ENCODE peak calls at places on chromosomes 16 and 17, in four cellular contexts. Q is esophagus squamous epithelium, I is fibroblast of lung, D is lower lobe of right lung. W is an unnamed sample.

GRCh38 chr17:6046431-6046830 is 23.7 kb upstream of the WSCD1 start:
- DNase-seq in Q (no peak), D (no peak), I (no peak), W (no peak)

GRCh38 chr16:28538733-28539596 is at the start of gene NUPR1:
- DNase-seq in D (peak; percentile 89), I (peak; percentile 99), Q (peak; percentile 34), W (peak; percentile 93)

GRCh38 chr16:70711211-70711978 is 25.5 kb upstream of the MTSS2 start:
- DNase-seq in Q (no peak), I (no peak), D (no peak), W (no peak)

GRCh38 chr17:42512733-42513251 is 23.2 kb upstream of the NAGLU start:
- DNase-seq in I (peak; percentile 66), Q (no peak), D (no peak), W (no peak)

GRCh38 chr17:81221371-81221841 is 1.4 kb downstream of the CEP131 start:
- DNase-seq in D (no peak), I (no peak), Q (no peak), W (peak; percentile 54)

GRCh38 chr16:12509121-12509520 is 294.6 kb downstream of the CPPED1 start:
- DNase-seq in I (no peak), D (no peak), Q (no peak), W (no peak)

GRCh38 chr16:88424536-88425230 is 28.4 kb upstream of the ZFPM1 start:
- DNase-seq in I (peak; percentile 21), D (no peak), Q (no peak), W (no peak)

GRCh38 chr17:81294512-81295030 is 536 bp downstream of the SLC38A10 start:
- DNase-seq in D (peak; percentile 67), Q (no peak), I (no peak), W (no peak)

GRCh38 chr16:90019543-90020259 is 445 bp upstream of the DBNDD1 start:
- DNase-seq in D (peak; percentile 62), I (peak; percentile 53), Q (no peak), W (peak; percentile 45)

GRCh38 chr16:49640606-49641005 is 215.3 kb downstream of the ZNF423 start:
- DNase-seq in D (no peak), Q (no peak), I (no peak), W (peak; percentile 58)

GRCh38 chr16:27232061-27232841 is 28.9 kb downstream of the KDM8 start:
- DNase-seq in Q (no peak), D (peak; percentile 50), I (no peak), W (no peak)

GRCh38 chr16:48011466-48011865 is 144.3 kb downstream of the ABCC12 start:
- DNase-seq in D (no peak), Q (no peak), I (no peak), W (no peak)

GRCh38 chr17:81115749-81116464 is 49.4 kb upstream of the PVALEF start:
- DNase-seq in Q (no peak), D (no peak), I (no peak), W (no peak)

GRCh38 chr16:28317040-28317880 is 24.9 kb downstream of the SBK1 start:
- DNase-seq in Q (no peak), I (peak; percentile 37), D (peak; percentile 72), W (peak; percentile 68)

GRCh38 chr16:5903797-5904196 is 806.2 kb upstream of the EEF2KMT start:
- DNase-seq in I (no peak), Q (no peak), D (no peak), W (no peak)

GRCh38 chr17:80931421-80932265 is 60.0 kb upstream of the CHMP6 start:
- DNase-seq in Q (no peak), D (no peak), I (peak; percentile 85), W (no peak)

GRCh38 chr16:55703003-55704001 is 47.5 kb downstream of the SLC6A2 start:
- DNase-seq in D (no peak), Q (no peak), I (peak; percentile 80), W (no peak)

GRCh38 chr17:57211543-57211942 is 44.8 kb upstream of the MSI2 start:
- DNase-seq in Q (no peak), I (peak; percentile 18), D (no peak), W (no peak)

GRCh38 chr16:88856122-88856827 is 472 bp downstream of the GALNS start:
- DNase-seq in I (no peak), Q (no peak), D (peak; percentile 65), W (peak; percentile 73)

GRCh38 chr16:77290451-77291110 is 91.4 kb downstream of the SYCE1L start:
- DNase-seq in Q (no peak), I (peak; percentile 69), D (no peak), W (no peak)

GRCh38 chr16:30736995-30737793 is 11.0 kb upstream of the PHKG2 start:
- DNase-seq in Q (no peak), I (no peak), D (no peak), W (no peak)

GRCh38 chr16:70495425-70496182 is 27.8 kb downstream of the COG4 start:
- DNase-seq in Q (no peak), I (no peak), D (no peak), W (no peak)

GRCh38 chr17:17191346-17191792 is 14.8 kb downstream of the PLD6 start:
- DNase-seq in Q (no peak), D (no peak), I (peak; percentile 50), W (peak; percentile 56)

GRCh38 chr17:32283745-32284207 is 18.1 kb downstream of the RHBDL3 start:
- DNase-seq in D (no peak), I (no peak), Q (no peak), W (no peak)

GRCh38 chr17:11645426-11645825 is 47.2 kb downstream of the DNAH9 start:
- DNase-seq in Q (no peak), D (no peak), I (no peak), W (no peak)

GRCh38 chr16:57711-58110 is 4.1 kb downstream of the SNRNP25 start:
- DNase-seq in D (peak; percentile 30), I (peak; percentile 53), Q (no peak), W (peak; percentile 59)

GRCh38 chr17:61856078-61856477 is 7.2 kb downstream of the BRIP1 start:
- DNase-seq in D (no peak), Q (no peak), I (no peak), W (no peak)

GRCh38 chr16:56246051-56246817 is 54.9 kb downstream of the GNAO1 start:
- DNase-seq in D (no peak), Q (no peak), I (no peak), W (no peak)

GRCh38 chr16:72317378-72317777 is 145.4 kb upstream of the PMFBP1 start:
- DNase-seq in I (peak; percentile 93), D (no peak), Q (no peak), W (no peak)

GRCh38 chr16:84045001-84045817 is 2.6 kb upstream of the SLC38A8 start:
- DNase-seq in D (peak; percentile 37), Q (no peak), I (no peak), W (no peak)

GRCh38 chr16:17474037-17474436 is 3.3 kb upstream of the XYLT1 start:
- DNase-seq in I (no peak), Q (no peak), D (no peak), W (peak; percentile 17)

GRCh38 chr17:32136856-32137255 is 5.4 kb upstream of the RHOT1 start:
- DNase-seq in D (no peak), I (no peak), Q (no peak), W (no peak)

GRCh38 chr17:41456206-41456605 is 11.0 kb downstream of the KRT32 start:
- DNase-seq in Q (no peak), I (no peak), D (no peak), W (no peak)

GRCh38 chr17:43576563-43577229 is 30.6 kb upstream of the ETV4 start:
- DNase-seq in Q (no peak), I (peak; percentile 78), D (peak; percentile 69), W (peak; percentile 61)

GRCh38 chr16:50229149-50229726 is 37.1 kb upstream of the ADCY7 start:
- DNase-seq in I (no peak), D (no peak), Q (no peak), W (no peak)

GRCh38 chr17:67575325-67575724 is 142.4 kb upstream of the NOL11 start:
- DNase-seq in I (no peak), Q (no peak), D (no peak), W (no peak)
- TF ChIP-seq CTCF in I (no peak), Q (peak; percentile 11), D (no peak), W (no peak)

DNA sequence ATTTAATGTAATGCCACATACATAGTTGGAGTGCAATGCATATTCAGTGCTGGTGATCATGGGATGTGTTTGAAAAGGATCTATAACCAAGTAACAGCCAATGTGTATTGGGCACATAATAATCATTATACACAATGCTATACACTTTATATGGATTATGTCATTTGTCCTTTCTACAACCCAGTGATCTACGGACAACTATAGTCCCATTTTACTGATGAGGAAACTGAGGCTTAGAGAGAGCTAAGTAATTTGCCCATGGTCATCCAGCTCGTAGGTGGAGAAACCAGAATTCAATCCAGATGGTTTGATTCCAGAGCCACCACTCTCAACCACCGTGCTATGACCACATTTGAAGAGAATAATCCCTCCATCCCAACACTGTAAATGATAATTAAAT is 27.4 kb downstream of the COPZ2 start:
- DNase-seq in D (no peak), Q (no peak), I (no peak), W (no peak)
- H3K4me1 ChIP-seq in D (peaks cover 18% of the 10 kb centered on the region), Q (peaks cover 15% of the 10 kb centered on the region), I (no peaks in the 10 kb centered on the region), W (peaks cover 8% of the 10 kb centered on the region)

DNA sequence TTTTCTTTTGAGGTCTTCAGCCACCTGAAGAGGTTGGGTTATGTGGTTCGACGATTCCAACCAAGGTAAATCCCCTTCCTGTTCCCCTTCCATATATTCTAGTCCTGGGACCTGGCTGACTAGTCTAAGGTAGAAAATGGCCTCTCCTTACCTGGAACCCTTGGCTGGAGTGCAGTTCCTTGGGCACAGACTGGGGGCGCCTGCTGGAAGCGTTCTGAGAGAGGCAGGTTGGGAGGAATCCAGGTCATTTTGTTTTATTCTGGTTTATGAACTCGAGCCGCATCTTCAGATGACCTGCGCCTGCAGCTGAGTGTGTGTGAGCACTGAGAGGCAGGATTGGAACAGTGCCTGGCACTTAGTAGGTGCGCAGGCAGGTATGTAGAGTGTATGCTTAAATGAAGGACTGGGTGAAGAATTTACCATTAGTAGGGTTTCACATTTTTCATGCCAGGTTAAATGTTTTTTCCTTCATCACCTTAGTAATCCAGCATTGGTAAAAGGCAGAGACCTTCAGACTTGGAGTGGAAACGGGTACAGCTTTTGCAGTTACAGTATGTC is 2.7 kb downstream of the TSEN54 start:
- DNase-seq in D (no peak), I (no peak), Q (no peak), W (no peak)
- TF ChIP-seq CTCF in D (no peak), I (no peak), Q (no peak), W (no peak)

DNA sequence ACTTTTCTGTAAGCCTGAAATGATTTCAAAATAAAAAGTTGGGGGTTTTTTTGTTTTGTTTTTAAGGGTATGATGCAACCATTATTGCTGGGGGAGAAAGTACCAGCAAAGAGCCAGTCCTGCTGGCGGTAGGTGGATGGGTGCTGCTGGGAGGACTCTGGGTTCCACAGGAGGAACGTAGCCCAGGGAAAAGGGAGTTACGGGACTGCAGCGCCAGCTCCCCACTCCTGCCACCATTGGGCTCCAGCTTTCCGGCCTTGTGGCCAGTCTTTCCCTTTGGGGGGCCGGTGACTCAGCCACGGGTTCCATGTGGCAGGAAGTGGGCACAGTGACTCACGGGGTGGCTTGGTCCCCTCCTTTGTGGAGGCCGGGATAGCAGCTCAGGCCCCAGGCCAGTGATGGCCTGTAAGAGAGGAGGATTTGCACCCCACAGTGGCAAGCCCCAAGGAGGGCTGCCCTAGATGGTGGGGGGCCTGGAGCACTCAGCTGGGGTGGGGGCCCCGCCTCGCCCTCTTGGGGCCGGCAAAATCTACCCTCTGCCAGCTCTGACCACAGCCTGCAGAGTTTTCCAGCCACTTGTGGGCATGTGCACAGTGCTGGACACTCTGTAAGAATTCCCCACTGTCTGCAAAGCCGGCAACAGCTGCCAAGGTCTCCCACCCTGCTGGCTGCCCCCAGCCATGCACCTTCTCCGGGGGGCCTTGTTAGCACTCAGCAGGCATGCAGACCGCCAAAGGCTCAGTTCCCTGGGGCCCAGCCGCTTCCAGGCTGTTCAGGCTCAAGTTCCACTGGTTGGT is 30.4 kb downstream of the SOCS3 start:
- DNase-seq in D (no peak), Q (no peak), I (peak; percentile 75), W (no peak)
- H3K4me1 ChIP-seq in D (peaks cover 33% of the 10 kb centered on the region), Q (peaks cover 43% of the 10 kb centered on the region), I (peaks cover 31% of the 10 kb centered on the region), W (peaks cover 11% of the 10 kb centered on the region)

GRCh38 chr17:45371414-45372324 is 54.8 kb upstream of the MAP3K14 start:
- DNase-seq in D (peak; percentile 89), I (peak; percentile 93), Q (no peak), W (peak; percentile 90)
- TF ChIP-seq CTCF in D (no peak), I (peak; percentile 8), Q (no peak), W (no peak)

W was measured in psoas muscle.